ENCODE peak calls at places on chromosome 11, in six cellular contexts. N is left lung, W is upper lobe of right lung, V is lung, D is hepatocyte, B is SJSA1. S is an unnamed sample.

GRCh38 chr11:133957926-133958325 is 1.2 kb upstream of the IGSF9B start:
- DNase-seq in W (no peak), N (peak; percentile 71), B (no peak), V (peak; percentile 69), D (no peak), S (no peak)

GRCh38 chr11:107844041-107844440 is 14.5 kb downstream of the SLC35F2 start:
- DNase-seq in W (no peak), B (no peak), N (no peak), V (no peak), D (no peak), S (no peak)

GRCh38 chr11:85725510-85726258 is 39.7 kb upstream of the CCDC89 start:
- DNase-seq in W (no peak), B (peak; percentile 56), V (no peak), D (peak; percentile 49), N (no peak), S (no peak)

GRCh38 chr11:96049426-96049825 is 125.5 kb upstream of the MTMR2 start:
- DNase-seq in D (no peak), W (no peak), N (no peak), B (no peak), V (no peak), S (no peak)

GRCh38 chr11:844693-845644 is 2.3 kb downstream of the TSPAN4 start:
- DNase-seq in B (peak; percentile 78), W (peak; percentile 94), D (peak; percentile 90), N (peak; percentile 92), V (peak; percentile 94), S (peak; percentile 87)

GRCh38 chr11:102760355-102761035 is 19.9 kb downstream of the MMP10 start:
- DNase-seq in W (no peak), N (no peak), D (peak; percentile 23), V (no peak), B (peak; percentile 88), S (no peak)

GRCh38 chr11:36702330-36703054 is 104.5 kb upstream of the RAG2 start:
- DNase-seq in N (no peak), W (no peak), B (peak; percentile 9), D (peak; percentile 78), V (peak; percentile 30), S (peak; percentile 21)

GRCh38 chr11:117826832-117827231 is 2.3 kb upstream of the FXYD2 start:
- DNase-seq in N (peak; percentile 4), V (no peak), W (peak; percentile 3), B (no peak), D (no peak), S (no peak)

GRCh38 chr11:13011366-13012036 is 2.4 kb downstream of the RASSF10 start:
- DNase-seq in W (no peak), V (no peak), D (no peak), B (no peak), N (no peak), S (no peak)

GRCh38 chr11:58567889-58568512 is 7.7 kb downstream of the LPXN start:
- DNase-seq in N (no peak), D (peak; percentile 73), W (no peak), V (peak; percentile 47), B (peak; percentile 48), S (no peak)

GRCh38 chr11:57302489-57302888 is 22.3 kb downstream of the TNKS1BP1 start:
- DNase-seq in D (no peak), V (no peak), N (peak; percentile 26), B (no peak), W (no peak), S (no peak)

GRCh38 chr11:125036933-125037332 is 26.2 kb upstream of the SLC37A2 start:
- DNase-seq in D (no peak), B (peak; percentile 1), W (no peak), N (no peak), V (no peak), S (no peak)

GRCh38 chr11:2550606-2550970 is 105.8 kb downstream of the KCNQ1 start:
- DNase-seq in V (no peak), W (peak; percentile 47), D (no peak), B (no peak), N (peak; percentile 17), S (peak; percentile 13)

GRCh38 chr11:65067446-65067845 is 9.1 kb upstream of the NAALADL1 start:
- DNase-seq in B (no peak), N (no peak), V (no peak), D (no peak), W (no peak), S (no peak)

GRCh38 chr11:125088576-125089455 is 22.6 kb downstream of the TMEM218 start:
- DNase-seq in W (no peak), N (no peak), V (no peak), B (no peak), D (no peak), S (no peak)

GRCh38 chr11:91688672-91689071 is 535.9 kb upstream of the FAT3 start:
- DNase-seq in N (no peak), V (no peak), B (no peak), W (no peak), D (no peak), S (no peak)

GRCh38 chr11:112451250-112451649 is 190.6 kb upstream of the PLET1 start:
- DNase-seq in V (no peak), B (no peak), D (no peak), W (no peak), N (no peak), S (no peak)

GRCh38 chr11:125258626-125259025 is 94.1 kb downstream of the PKNOX2 start:
- DNase-seq in D (no peak), B (no peak), V (no peak), N (no peak), W (no peak), S (no peak)

GRCh38 chr11:36501236-36501635 is 8.8 kb downstream of the TRAF6 start:
- DNase-seq in W (no peak), V (no peak), D (no peak), N (no peak), B (no peak), S (no peak)

GRCh38 chr11:103806130-103806900 is 230.1 kb upstream of the DDI1 start:
- DNase-seq in D (peak; percentile 20), B (peak; percentile 31), W (no peak), V (no peak), N (no peak), S (no peak)

GRCh38 chr11:2766166-2766565 is 66.4 kb upstream of the KCNQ1OT1 start:
- DNase-seq in W (no peak), D (no peak), N (peak; percentile 13), V (no peak), B (no peak), S (peak; percentile 7)

GRCh38 chr11:37511425-37511933 is 913.4 kb upstream of the RAG2 start:
- DNase-seq in V (no peak), B (no peak), N (no peak), D (no peak), W (no peak), S (no peak)

GRCh38 chr11:19676508-19677379 is 35.9 kb upstream of the NAV2 start:
- DNase-seq in D (no peak), V (no peak), N (no peak), W (no peak), B (no peak), S (no peak)

GRCh38 chr11:127733552-127733951 is 733.0 kb upstream of the KIRREL3 start:
- DNase-seq in N (no peak), W (no peak), D (no peak), B (no peak), V (no peak), S (no peak)

GRCh38 chr11:78179459-78180071 is 8.9 kb downstream of the KCTD21 start:
- DNase-seq in W (no peak), D (peak; percentile 80), V (no peak), B (no peak), N (no peak), S (no peak)

GRCh38 chr11:65308281-65308891 is 6.3 kb upstream of the CDC42EP2 start:
- DNase-seq in N (peak; percentile 71), V (peak; percentile 54), D (no peak), W (peak; percentile 73), B (peak; percentile 33), S (peak; percentile 62)

GRCh38 chr11:86473991-86474833 is 99.5 kb downstream of the CCDC81 start:
- DNase-seq in D (no peak), N (no peak), W (no peak), V (no peak), B (peak; percentile 38), S (no peak)

GRCh38 chr11:105071060-105071732 is 26.1 kb upstream of the CARD16 start:
- DNase-seq in W (no peak), N (no peak), V (no peak), B (no peak), D (no peak), S (no peak)

GRCh38 chr11:12274056-12274455 is 103.3 kb upstream of the PARVA start:
- DNase-seq in V (no peak), B (no peak), W (no peak), D (no peak), N (peak; percentile 4), S (peak; percentile 35)

DNA sequence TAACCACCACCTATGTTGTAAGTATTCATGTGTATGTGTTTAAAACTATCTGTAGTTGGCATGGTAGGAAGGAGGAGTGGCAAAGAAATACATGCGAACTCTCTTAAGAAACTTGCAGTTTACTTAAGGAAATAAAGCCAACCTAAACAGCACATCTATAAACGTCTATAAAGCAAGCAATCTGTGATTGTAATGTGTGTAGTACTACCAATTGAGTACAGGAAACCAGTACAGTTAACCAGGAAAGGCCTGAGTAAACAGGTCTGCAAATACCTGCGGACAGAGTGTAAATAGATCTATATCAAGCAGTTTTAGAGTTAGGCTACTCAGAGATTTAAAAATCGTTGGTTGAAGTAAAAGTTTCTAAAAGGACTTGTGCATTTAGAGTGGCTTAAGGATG is 59.5 kb upstream of the AMOTL1 start:
- DNase-seq in B (no peak), W (no peak), V (no peak), N (no peak), D (no peak), S (no peak)
- H3K27ac ChIP-seq in B (no peak overlapping the region), W (no peak overlapping the region), V (no peak overlapping the region), N (no peak overlapping the region), D (peak overlapping the region; percentile 86), S (no peak overlapping the region)

DNA sequence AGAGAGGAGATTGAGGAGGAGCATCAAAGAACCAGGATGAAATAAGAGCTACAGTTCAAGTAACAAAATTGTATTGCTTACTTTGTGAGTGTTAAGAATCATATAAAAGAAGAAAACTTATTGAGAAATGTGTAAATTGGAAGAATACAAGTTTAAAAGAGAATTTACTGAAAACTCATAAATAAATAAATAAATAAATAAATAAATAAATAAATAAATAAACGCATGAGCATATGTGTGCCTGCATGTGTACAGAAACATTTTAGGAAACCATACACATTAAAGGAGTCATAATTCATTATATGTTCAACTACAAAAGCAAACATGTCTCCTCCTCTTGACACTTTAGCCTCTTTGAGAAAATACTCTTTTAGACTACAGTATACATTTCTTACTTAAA is 42.6 kb downstream of the CNTN5 start:
- DNase-seq in D (no peak), W (no peak), B (no peak), N (no peak), V (no peak), S (no peak)
- H3K4me3 ChIP-seq in D (no peak overlapping the region), W (no peak overlapping the region), B (no peak overlapping the region), N (no peak overlapping the region), V (no peak overlapping the region), S (no peak overlapping the region)

DNA sequence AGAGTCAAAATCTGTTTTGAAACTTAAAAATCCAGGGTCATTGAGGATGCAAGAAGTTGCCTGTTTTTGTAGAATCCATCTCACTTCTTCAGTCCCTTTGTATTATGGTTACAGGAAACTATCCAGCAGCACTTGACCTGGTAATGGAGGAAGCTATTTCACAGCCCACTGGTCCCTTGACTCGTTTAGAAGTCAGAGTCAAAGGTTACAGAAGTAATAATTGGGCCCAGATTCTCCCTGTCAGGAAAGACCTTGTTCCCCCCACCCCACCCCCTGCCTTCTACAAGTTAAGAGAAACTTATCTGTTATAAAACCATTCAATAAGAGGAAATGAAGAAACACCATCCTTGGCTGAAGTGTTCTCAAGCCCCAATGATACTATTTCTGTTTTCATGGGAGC is 65.8 kb downstream of the CSTPP1 start:
- DNase-seq in V (no peak), N (no peak), W (no peak), B (no peak), D (no peak), S (no peak)
- H3K27ac ChIP-seq in V (no peak overlapping the region), N (no peak overlapping the region), W (no peak overlapping the region), B (no peak overlapping the region), D (peak overlapping the region; percentile 14), S (no peak overlapping the region)

GRCh38 chr11:44728085-44728410 is 1.3 kb downstream of the TSPAN18 start:
- DNase-seq in B (no peak), V (no peak), N (no peak), D (no peak), W (no peak), S (no peak)
- H3K4me3 ChIP-seq in B (no peak overlapping the region), V (no peak overlapping the region), N (peak overlapping the region; percentile 47), D (peak overlapping the region; percentile 94), W (peak overlapping the region; percentile 54), S (no peak overlapping the region)

S was measured in pancreas.